ENCODE peak calls at places on chromosomes 3 and 15, in nine cellular contexts. D is endodermal cell, Z is neural progenitor cell, O is A549, W is epithelial cell of esophagus, F is BE2C, Y is HFF-Myc, M is Panc1, A is IMR-90. L is an unnamed sample.

GRCh38 chr15:85751731-85752421 is 42.8 kb downstream of the KLHL25 start:
- DNase-seq in A (no peak), D (peak), F (no peak), M (no peak), Z (peak), O (no peak), Y (no peak), W (no peak), L (no peak)

GRCh38 chr3:46987485-46988401 is 8.3 kb downstream of the NBEAL2 start:
- DNase-seq in A (no peak), Z (no peak), M (no peak), D (peak), Y (no peak), O (no peak), W (peak), F (no peak), L (no peak)

GRCh38 chr3:86837871-86838270 is 153.1 kb downstream of the VGLL3 start:
- DNase-seq in Y (no peak), Z (no peak), A (peak), D (no peak), M (no peak), O (no peak), F (no peak), W (peak), L (no peak)

GRCh38 chr15:39609166-39609918 is 28.5 kb downstream of the THBS1 start:
- DNase-seq in W (no peak), M (no peak), D (no peak), O (no peak), F (no peak), Z (no peak), A (no peak), Y (no peak), L (no peak)

GRCh38 chr3:164377466-164377865 is 700.8 kb downstream of the SI start:
- DNase-seq in D (no peak), W (no peak), M (no peak), Z (no peak), A (no peak), Y (no peak), F (no peak), O (no peak), L (no peak)

GRCh38 chr3:4820296-4821121 is 158.7 kb upstream of the BHLHE40 start:
- DNase-seq in M (no peak), A (no peak), O (no peak), D (no peak), W (no peak), Y (no peak), F (no peak), Z (no peak), L (no peak)

GRCh38 chr3:81816473-81817260 is 55.2 kb upstream of the GBE1 start:
- DNase-seq in Y (peak), F (no peak), W (no peak), D (no peak), O (no peak), M (no peak), A (peak), Z (peak), L (peak)

GRCh38 chr3:45225465-45226205 is 452 bp downstream of the TMEM158 start:
- DNase-seq in Y (no peak), D (peak), A (no peak), M (no peak), O (no peak), W (peak), Z (peak), F (peak), L (peak)

GRCh38 chr3:34362910-34363309 is 564.5 kb downstream of the PDCD6IP start:
- DNase-seq in Z (no peak), A (no peak), F (no peak), O (no peak), D (no peak), M (no peak), Y (no peak), W (peak), L (no peak)

GRCh38 chr3:122085666-122086065 is 30.5 kb downstream of the CD86 start:
- DNase-seq in Y (no peak), Z (no peak), D (no peak), M (no peak), F (no peak), O (no peak), W (peak), A (no peak), L (peak)

GRCh38 chr3:128316456-128316855 is 150.2 kb downstream of the DNAJB8 start:
- DNase-seq in Z (no peak), W (no peak), D (peak), M (no peak), O (no peak), F (peak), Y (peak), A (no peak), L (peak)

GRCh38 chr3:18047052-18047451 is 304.6 kb upstream of the TBC1D5 start:
- DNase-seq in A (no peak), D (no peak), Z (no peak), O (no peak), F (no peak), W (no peak), M (no peak), Y (peak), L (peak)

GRCh38 chr3:122458992-122459391 is 43.1 kb upstream of the WDR5B start:
- DNase-seq in O (no peak), W (peak), Y (peak), Z (peak), D (no peak), F (no peak), A (peak), M (no peak), L (peak)

GRCh38 chr3:69696365-69696764 is 42.9 kb upstream of the MITF start:
- DNase-seq in A (no peak), Z (no peak), M (no peak), W (no peak), Y (no peak), O (no peak), D (no peak), F (no peak), L (no peak)

GRCh38 chr3:111534701-111535100 is 7.3 kb upstream of the CD96 start:
- DNase-seq in O (no peak), A (peak), F (no peak), Y (no peak), W (peak), D (no peak), Z (no peak), M (no peak), L (peak)

GRCh38 chr3:133927543-133928066 is 31.9 kb upstream of the RAB6B start:
- DNase-seq in Y (no peak), A (no peak), M (no peak), W (peak), Z (peak), F (peak), D (peak), O (peak), L (peak)

GRCh38 chr3:178750639-178751038 is 214.4 kb downstream of the KCNMB2 start:
- DNase-seq in Y (no peak), O (no peak), W (peak), Z (no peak), D (no peak), A (no peak), M (no peak), F (no peak), L (no peak)

GRCh38 chr3:141181819-141182218 is 49.8 kb upstream of the PXYLP1 start:
- DNase-seq in O (no peak), Z (no peak), F (no peak), D (no peak), Y (no peak), W (peak), M (no peak), A (no peak), L (no peak)

GRCh38 chr15:90035095-90035834 is 34.1 kb downstream of the ZNF710 start:
- DNase-seq in Y (no peak), M (no peak), D (peak), O (peak), W (peak), A (peak), F (no peak), Z (no peak), L (peak)

GRCh38 chr15:76181705-76182107 is 121.9 kb downstream of the TMEM266 start:
- DNase-seq in Z (no peak), W (no peak), O (no peak), A (no peak), F (no peak), M (no peak), D (no peak), Y (no peak), L (no peak)

GRCh38 chr3:45414823-45415222 is 26.4 kb downstream of the LARS2 start:
- DNase-seq in D (no peak), W (peak), A (no peak), Z (no peak), M (no peak), O (no peak), F (no peak), Y (no peak), L (no peak)

GRCh38 chr3:13683772-13684171 is 134.8 kb downstream of the FBLN2 start:
- DNase-seq in D (no peak), A (no peak), Z (no peak), M (no peak), W (no peak), O (no peak), Y (no peak), F (no peak), L (no peak)

GRCh38 chr3:184339016-184339415 is 1.6 kb downstream of the FAM131A start:
- DNase-seq in Z (no peak), M (no peak), D (no peak), A (no peak), F (no peak), O (no peak), Y (no peak), W (peak), L (no peak)
- TF ChIP-seq CTCF in Z (no peak), M (no peak), D (no peak), A (no peak), F (no peak), O (no peak), Y (no peak), W (no peak), L (no peak)

DNA sequence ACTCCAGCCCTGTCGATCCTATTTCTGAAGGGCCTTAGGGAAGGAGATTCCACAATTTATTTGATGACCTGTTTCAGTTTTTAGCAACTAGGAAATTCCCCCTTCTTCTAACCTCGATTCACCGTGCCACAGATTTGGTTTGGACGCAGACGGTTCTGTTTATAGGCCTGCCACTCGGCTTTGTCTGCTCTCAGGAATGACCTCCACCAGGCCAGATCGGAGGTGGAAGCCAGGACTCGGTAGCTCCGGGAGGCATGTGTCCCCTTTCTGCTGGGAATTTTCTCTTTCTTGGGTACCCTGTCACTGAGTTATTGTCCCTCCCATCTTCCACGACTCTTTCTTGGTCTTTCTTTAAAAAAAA is 85.5 kb upstream of the ETV5 start:
- DNase-seq in Z (peak), A (no peak), F (no peak), M (no peak), W (no peak), Y (no peak), D (no peak), O (no peak), L (no peak)
- H3K4me3 ChIP-seq in Z (peak), A (no peak), F (no peak), M (no peak), W (no peak), Y (no peak), D (peak), O (no peak), L (no peak)

GRCh38 chr15:70789213-70789612 is 25.9 kb upstream of the UACA start:
- DNase-seq in D (no peak), A (peak), O (peak), Z (no peak), M (no peak), Y (no peak), W (peak), F (no peak), L (no peak)

GRCh38 chr15:70792171-70792573 is 28.8 kb upstream of the UACA start:
- DNase-seq in D (no peak), M (peak), W (peak), O (peak), Y (no peak), A (peak), Z (no peak), F (no peak), L (peak)

GRCh38 chr15:70793694-70794093 is 30.3 kb upstream of the UACA start:
- DNase-seq in W (no peak), Z (no peak), O (no peak), D (no peak), A (no peak), F (no peak), Y (no peak), M (no peak), L (no peak)

GRCh38 chr15:70788114-70789049 is 25.0 kb upstream of the UACA start:
- DNase-seq in F (no peak), Z (no peak), A (peak), Y (peak), M (peak), D (no peak), O (peak), W (no peak), L (peak)

DNA sequence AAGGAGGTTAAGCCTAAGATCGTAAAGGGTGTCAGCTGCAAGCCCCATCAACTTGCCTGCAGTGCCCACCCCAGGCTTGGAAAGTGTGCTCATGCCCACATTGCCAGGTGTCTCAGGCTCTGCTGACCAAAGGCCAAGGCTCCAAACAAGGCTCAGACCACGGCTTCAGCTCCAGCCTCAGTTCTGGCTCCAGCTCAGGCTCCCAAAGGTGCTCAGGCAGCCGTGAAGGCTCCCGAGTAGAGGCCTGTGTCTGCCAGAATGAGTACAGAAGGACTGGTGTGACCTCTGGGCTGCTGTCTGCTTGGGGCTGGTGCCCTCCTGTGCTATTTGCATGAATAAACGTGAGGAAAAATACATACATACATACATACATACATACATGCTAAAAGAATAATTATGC is 27.9 kb upstream of the UACA start:
- DNase-seq in Z (no peak), F (no peak), D (no peak), W (no peak), O (no peak), M (no peak), A (no peak), Y (no peak), L (no peak)
- TF ChIP-seq CTCF in Z (no peak), F (no peak), D (no peak), W (no peak), O (no peak), M (no peak), A (no peak), Y (no peak), L (no peak)

DNA sequence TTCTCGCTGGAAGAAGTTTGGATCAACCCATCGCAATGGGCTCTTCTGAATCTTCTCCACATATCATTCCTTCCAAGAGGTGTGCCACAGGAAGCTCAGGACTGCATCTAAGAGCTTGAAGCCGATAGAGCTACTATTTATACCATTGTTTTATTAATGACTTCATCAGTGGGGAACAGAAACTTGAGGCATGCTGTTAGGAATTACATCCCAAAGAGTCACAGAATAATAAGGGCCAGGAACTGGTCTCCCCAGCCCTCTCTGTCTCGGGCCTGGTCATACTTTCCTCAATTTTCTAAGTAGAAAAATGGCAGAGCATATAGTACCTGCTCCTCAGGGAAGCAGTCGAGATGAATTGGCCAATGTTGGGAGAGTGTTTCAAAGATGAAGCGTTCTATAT is 16.9 kb upstream of the C15orf61 start:
- DNase-seq in Y (no peak), W (no peak), F (no peak), O (no peak), Z (no peak), D (no peak), A (peak), M (no peak), L (peak)
- H3K4me3 ChIP-seq in Y (no peak), W (no peak), F (no peak), O (no peak), Z (no peak), D (no peak), A (no peak), M (no peak), L (no peak)

GRCh38 chr15:82047493-82048446 is 2.0 kb upstream of the MEX3B start:
- DNase-seq in M (no peak), F (no peak), A (peak), W (peak), Y (no peak), Z (peak), O (peak), D (no peak), L (no peak)
- TF ChIP-seq CTCF in M (peak), F (no peak), A (no peak), W (no peak), Y (no peak), Z (peak), O (no peak), D (peak), L (no peak)

DNA sequence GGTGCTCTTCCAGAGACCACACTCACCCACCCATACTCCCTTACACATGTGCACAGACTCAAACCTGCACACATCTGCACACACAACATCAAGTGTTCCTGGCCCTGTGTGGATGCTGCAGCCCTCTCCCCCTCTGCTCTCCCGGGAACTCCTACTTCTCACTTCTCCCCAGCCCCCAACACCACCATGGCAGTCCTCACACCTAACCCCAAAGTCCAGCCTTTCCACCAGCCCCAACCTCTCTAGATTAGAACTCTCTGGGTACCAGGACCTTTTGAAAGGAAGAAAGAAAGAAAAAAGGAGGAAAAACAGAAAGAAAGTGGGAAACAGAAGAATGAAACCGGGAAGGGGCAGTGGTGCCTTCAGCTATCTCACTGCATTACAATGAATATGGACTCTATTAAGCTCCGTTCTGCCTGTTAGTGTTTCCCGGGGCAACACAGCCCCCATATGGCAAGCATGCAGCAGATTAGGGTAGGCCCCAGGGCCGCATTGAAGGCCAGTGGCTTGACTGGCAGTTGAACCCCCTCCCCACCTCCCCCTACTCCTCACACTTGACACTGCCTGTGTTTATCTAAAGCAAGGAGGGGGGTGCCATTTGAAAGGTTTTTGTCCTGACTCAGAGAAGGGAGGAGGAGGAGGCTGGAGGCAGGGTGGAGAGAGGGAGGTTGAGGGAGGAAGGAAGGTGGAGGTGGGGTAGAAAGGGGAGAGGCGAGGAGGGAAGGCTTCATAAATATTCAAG is 30.1 kb downstream of the BOC start:
- DNase-seq in A (peak), M (no peak), W (no peak), F (peak), D (peak), Y (peak), Z (peak), O (no peak), L (no peak)
- H3K4me3 ChIP-seq in A (no peak), M (no peak), W (no peak), F (no peak), D (peak), Y (peak), Z (no peak), O (no peak), L (peak)

DNA sequence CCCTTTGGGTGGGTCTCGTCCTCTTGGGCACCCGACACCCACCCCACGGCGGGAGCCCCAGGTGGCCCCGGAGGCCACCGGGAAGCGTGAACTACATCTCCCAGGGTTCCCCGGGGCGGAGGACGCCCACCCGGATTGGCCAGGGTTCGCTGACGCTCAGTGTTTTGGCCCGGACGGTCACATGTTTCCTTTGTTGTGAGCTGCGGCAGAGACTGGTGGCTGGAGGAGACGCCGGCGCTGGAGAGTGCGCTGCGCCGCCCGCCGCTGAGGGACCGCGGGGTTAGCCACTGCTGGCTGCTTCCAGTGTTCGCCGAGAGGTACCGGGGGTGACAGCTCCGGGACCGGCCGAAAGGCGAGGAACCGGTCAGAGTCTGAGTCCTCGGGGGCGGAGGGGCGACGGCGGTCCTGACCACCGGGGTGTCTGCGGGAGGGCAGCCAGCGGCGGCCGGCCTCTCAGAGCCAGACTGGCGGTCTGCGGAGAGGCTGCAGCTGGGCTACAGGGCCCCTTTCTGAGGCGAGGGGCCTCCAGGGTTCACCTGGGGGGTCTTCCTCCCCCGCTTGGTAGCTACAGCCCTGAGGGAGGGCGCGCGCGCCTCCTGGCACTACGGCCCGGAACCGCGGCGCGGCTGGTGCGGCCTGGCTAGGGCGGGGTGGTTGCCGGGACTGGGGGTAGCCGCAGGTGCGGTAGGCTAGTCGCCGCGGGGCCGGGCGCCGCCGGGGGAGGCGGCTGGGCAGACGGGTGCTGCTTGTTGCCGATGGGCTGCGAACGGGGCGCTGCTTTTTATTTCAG is at the start of gene KLHL24:
- DNase-seq in W (peak), F (peak), M (peak), O (peak), Y (peak), D (peak), Z (peak), A (peak), L (peak)
- TF ChIP-seq CTCF in W (no peak), F (no peak), M (no peak), O (no peak), Y (no peak), D (peak), Z (peak), A (no peak), L (no peak)

GRCh38 chr3:139173372-139174108 is 128.8 kb upstream of the PRR23C start:
- DNase-seq in Z (no peak), A (no peak), F (no peak), Y (peak), W (peak), O (no peak), M (peak), D (no peak), L (peak)
- H3K4me3 ChIP-seq in Z (no peak), A (no peak), F (no peak), Y (peak), W (no peak), O (peak), M (peak), D (no peak), L (peak)

GRCh38 chr3:100634493-100635272 is 25.3 kb downstream of the ADGRG7 start:
- DNase-seq in Y (no peak), Z (peak), D (peak), W (peak), M (no peak), O (no peak), F (peak), A (peak), L (peak)
- TF ChIP-seq CTCF in Y (no peak), Z (no peak), D (no peak), W (peak), M (peak), O (peak), F (peak), A (peak), L (no peak)

DNA sequence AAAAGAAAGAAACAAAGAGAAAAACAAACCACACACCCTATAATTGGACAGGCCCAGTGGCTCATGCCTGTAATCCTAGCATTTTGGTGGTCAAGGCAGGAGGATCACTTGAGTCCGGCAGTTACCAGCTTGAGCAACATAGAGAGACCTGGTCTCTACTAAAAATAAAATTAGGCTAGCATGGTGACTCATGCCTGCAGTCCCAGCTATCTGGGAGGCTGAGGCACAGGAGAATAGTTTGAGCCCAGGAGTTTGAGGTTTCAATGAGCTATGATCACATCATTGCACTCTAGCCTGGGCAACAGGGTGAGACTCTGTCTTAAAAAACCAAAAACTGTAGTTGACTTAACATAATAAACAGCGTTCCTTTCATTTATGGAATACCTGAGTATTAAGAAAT is 72.3 kb upstream of the ST3GAL6 start:
- DNase-seq in Z (no peak), O (no peak), D (no peak), M (no peak), Y (no peak), F (no peak), A (peak), W (peak), L (no peak)
- H3K4me3 ChIP-seq in Z (no peak), O (no peak), D (no peak), M (no peak), Y (no peak), F (no peak), A (no peak), W (no peak), L (no peak)

L was measured in AG10803.